ENCODE peak calls at places on chromosome X, in nine cellular contexts. D is uterus; Z is spleen; T is Peyer's patch; G is testis; A is dorsolateral prefrontal cortex; R is iPS DF 6.9; W is left lung; B is CD8-positive, alpha-beta memory T cell. M is an unnamed sample. For H3K27me3, the result is how much of the 10 kb centered on the place peaks cover.

GRCh38 chrX:47234583-47234982 is 1.8 kb downstream of the USP11 start:
- DNase-seq in D (no peak), Z (no peak), T (no peak), G (no peak), A (no peak), R (no peak), W (no peak), B (no peak), M (no peak)

GRCh38 chrX:22325091-22325490 is 52.4 kb downstream of the CBLL2 start:
- DNase-seq in D (no peak), Z (no peak), T (no peak), G (no peak), A (no peak), R (no peak), W (no peak), B (no peak), M (peak)

GRCh38 chrX:13167444-13168207 is 123.2 kb upstream of the FAM9C start:
- DNase-seq in D (no peak), Z (no peak), T (no peak), G (no peak), A (no peak), R (no peak), W (no peak), B (no peak), M (peak)

GRCh38 chrX:134571831-134572230 is 86.4 kb downstream of the PLAC1 start:
- DNase-seq in D (no peak), Z (no peak), T (no peak), G (no peak), A (no peak), R (no peak), W (no peak), B (no peak), M (no peak)

GRCh38 chrX:150234126-150234525 is 129.0 kb upstream of the MAMLD1 start:
- DNase-seq in D (no peak), Z (no peak), T (no peak), G (no peak), A (no peak), R (no peak), W (no peak), B (no peak), M (no peak)

GRCh38 chrX:45400380-45400779 is 199.7 kb upstream of the DIPK2B start:
- DNase-seq in D (no peak), Z (no peak), T (no peak), G (no peak), A (no peak), R (no peak), W (no peak), B (no peak), M (no peak)

GRCh38 chrX:574355-574754 is 56.2 kb upstream of the SHOX start:
- DNase-seq in D (no peak), Z (no peak), T (no peak), G (no peak), A (no peak), R (no peak), W (no peak), B (no peak), M (no peak)

GRCh38 chrX:134006484-134007161 is 21.2 kb upstream of the GPC3 start:
- DNase-seq in D (no peak), Z (no peak), T (no peak), G (no peak), A (no peak), R (no peak), W (no peak), B (no peak), M (no peak)

GRCh38 chrX:38127961-38128360 is 92.7 kb downstream of the SRPX start:
- DNase-seq in D (no peak), Z (no peak), T (no peak), G (no peak), A (no peak), R (no peak), W (no peak), B (no peak), M (no peak)

GRCh38 chrX:12704706-12705105 is 86.5 kb upstream of the PRPS2 start:
- DNase-seq in D (no peak), Z (no peak), T (no peak), G (no peak), A (no peak), R (no peak), W (no peak), B (no peak), M (no peak)

GRCh38 chrX:31353095-31353494 is 281.3 kb upstream of the FTHL17 start:
- DNase-seq in D (no peak), Z (no peak), T (no peak), G (no peak), A (no peak), R (no peak), W (no peak), B (no peak), M (peak)

GRCh38 chrX:106263817-106264216 is 95.7 kb downstream of the PWWP3B start:
- DNase-seq in D (no peak), Z (no peak), T (no peak), G (no peak), A (no peak), R (no peak), W (no peak), B (no peak), M (no peak)

GRCh38 chrX:47581731-47582647 is at the start of gene TIMP1:
- DNase-seq in D (peak), Z (peak), T (peak), G (peak), A (peak), R (no peak), W (peak), B (peak), M (peak)

GRCh38 chrX:100863326-100863854 is 10.8 kb downstream of the NOX1 start:
- DNase-seq in D (peak), Z (no peak), T (no peak), G (no peak), A (no peak), R (no peak), W (no peak), B (no peak), M (no peak)

GRCh38 chrX:145178268-145178667 is 69.0 kb upstream of the SPANXN1 start:
- DNase-seq in D (no peak), Z (no peak), T (no peak), G (no peak), A (no peak), R (no peak), W (no peak), B (no peak), M (no peak)

GRCh38 chrX:150688911-150689451 is 4.2 kb upstream of the MTMR1 start:
- DNase-seq in D (no peak), Z (no peak), T (no peak), G (no peak), A (no peak), R (no peak), W (no peak), B (no peak), M (peak)

GRCh38 chrX:119970574-119970973 is 27.0 kb upstream of the NKAP start:
- DNase-seq in D (no peak), Z (no peak), T (no peak), G (no peak), A (no peak), R (no peak), W (no peak), B (no peak), M (no peak)
- H3K4me3 ChIP-seq in D (no peak), Z (no peak), T (no peak), G (no peak), A (no peak), R (no peak), W (no peak), B (no peak), M (no peak)

GRCh38 chrX:152638443-152638904 is 779 bp downstream of the GABRQ start:
- DNase-seq in D (no peak), Z (no peak), T (no peak), G (no peak), A (no peak), R (no peak), W (no peak), B (no peak), M (no peak)
- H3K27me3 ChIP-seq in D (under half), Z (under half), T (under half), G (under half), A (under half), R (under half), W (under half), B (under half), M (under half)

DNA sequence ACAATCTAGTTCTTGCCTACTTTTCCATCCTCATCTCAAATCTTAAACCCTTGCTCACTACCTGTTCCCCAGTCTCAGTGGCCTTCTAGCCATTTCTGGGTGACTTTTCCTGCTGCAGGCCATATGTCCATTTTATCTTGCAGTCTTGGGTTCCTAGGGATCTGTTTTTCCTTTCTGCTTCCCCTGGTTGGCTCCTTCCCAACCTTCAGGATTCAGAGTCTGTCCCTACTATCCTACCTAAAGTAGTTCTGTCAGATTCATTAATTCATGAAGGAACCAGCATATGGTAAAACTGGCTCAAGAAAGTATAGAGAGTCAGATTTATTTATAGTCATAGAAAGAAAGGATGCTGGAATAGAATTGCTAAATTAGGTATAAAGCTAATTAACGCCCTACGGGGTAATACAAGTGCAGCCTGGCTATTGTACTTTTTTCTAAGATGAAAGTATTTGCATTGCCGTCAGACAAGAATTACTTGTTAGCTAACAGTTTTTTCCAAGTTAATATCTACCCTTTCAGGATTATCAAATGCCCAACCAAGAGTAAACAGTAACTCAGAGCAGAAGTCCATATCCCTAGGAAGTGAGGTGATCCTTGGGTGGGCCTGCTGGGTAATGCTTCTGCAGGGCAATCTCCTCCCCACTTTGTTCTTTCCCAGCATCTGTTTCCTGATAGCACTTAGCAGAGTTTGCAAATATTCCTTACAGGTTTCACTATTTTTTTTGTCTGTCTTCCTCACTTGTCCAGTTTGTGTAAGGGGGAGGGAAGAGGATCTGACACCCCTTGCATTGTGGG is 63.6 kb downstream of the REPS2 start:
- DNase-seq in D (no peak), Z (no peak), T (no peak), G (no peak), A (no peak), R (no peak), W (no peak), B (no peak), M (no peak)
- H3K4me3 ChIP-seq in D (no peak), Z (no peak), T (no peak), G (no peak), A (no peak), R (no peak), W (no peak), B (no peak), M (no peak)

DNA sequence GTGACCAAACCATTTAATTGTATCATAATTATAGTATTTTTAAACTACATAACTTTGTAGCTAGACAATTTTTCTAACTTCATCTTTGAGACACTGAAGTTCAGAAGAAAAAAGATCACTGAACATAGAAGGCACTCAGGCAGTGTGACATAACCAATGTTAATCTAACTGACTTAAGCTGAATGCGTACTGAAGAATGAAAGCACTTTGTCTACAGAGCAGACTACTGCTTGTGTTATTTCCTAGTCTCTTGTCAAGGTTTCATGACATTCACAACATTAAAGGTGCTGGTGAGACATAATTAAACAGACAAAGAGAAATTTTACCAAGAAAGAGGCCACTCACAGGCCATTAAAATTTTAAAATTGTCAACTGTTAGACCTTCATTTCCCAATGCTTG is 13.5 kb downstream of the AMMECR1 start:
- DNase-seq in D (no peak), Z (no peak), T (no peak), G (no peak), A (no peak), R (no peak), W (no peak), B (no peak), M (no peak)
- H3K27me3 ChIP-seq in D (under half), Z (under half), T (under half), G (under half), A (under half), R (under half), W (under half), B (under half), M (under half)

GRCh38 chrX:56762220-56762619 is 33.2 kb downstream of the NBDY start:
- DNase-seq in D (no peak), Z (no peak), T (no peak), G (no peak), A (no peak), R (no peak), W (no peak), B (no peak), M (no peak)
- H3K4me3 ChIP-seq in D (no peak), Z (peak), T (no peak), G (no peak), A (no peak), R (no peak), W (no peak), B (no peak), M (no peak)

DNA sequence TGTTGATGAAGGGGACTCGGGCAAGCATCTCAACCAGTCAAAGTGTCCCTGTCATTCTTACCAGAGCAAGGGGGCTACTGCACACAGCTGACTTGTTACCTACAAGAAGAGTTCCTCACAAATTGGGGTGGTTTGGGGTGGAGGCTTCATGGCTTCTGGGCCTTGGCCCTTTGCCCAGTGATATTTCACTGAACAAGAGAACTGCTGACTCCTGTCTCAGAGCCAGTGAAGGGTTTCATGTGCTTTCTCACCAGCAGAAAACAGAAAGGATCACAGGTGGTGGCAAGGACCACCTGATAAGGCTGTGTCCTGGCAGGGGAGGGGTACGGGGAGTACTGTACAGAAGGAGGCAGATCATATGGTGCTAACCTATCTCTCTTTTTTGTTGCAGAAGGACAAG is 53.5 kb downstream of the DLG3 start:
- DNase-seq in D (no peak), Z (no peak), T (no peak), G (no peak), A (no peak), R (no peak), W (no peak), B (no peak), M (no peak)
- H3K27me3 ChIP-seq in D (under half), Z (under half), T (under half), G (under half), A (half or more), R (under half), W (under half), B (under half), M (under half)